ENCODE peak calls at places on chromosomes 16 and 17, in five cellular contexts. W, J, O, M and A are unnamed samples.

GRCh38 chr16:82024883-82025282 is 10.2 kb upstream of the HSD17B2 start:
- DNase-seq in W (no peak), J (no peak), O (no peak), M (no peak), A (no peak)

GRCh38 chr16:3259097-3259496 is 2.7 kb upstream of the MEFV start:
- DNase-seq in W (no peak), J (peak), O (no peak), M (no peak), A (no peak)

GRCh38 chr16:8936421-8936820 is 27.3 kb downstream of the USP7 start:
- DNase-seq in W (peak), J (peak), O (peak), M (no peak), A (peak)

GRCh38 chr16:48075398-48075797 is 80.4 kb downstream of the ABCC12 start:
- DNase-seq in W (no peak), J (peak), O (peak), M (no peak), A (no peak)

GRCh38 chr16:52114414-52114813 is 432.5 kb downstream of the TOX3 start:
- DNase-seq in W (no peak), J (no peak), O (peak), M (no peak), A (no peak)

GRCh38 chr16:58264961-58265479 is 29.8 kb downstream of the PRSS54 start:
- DNase-seq in W (no peak), J (peak), O (peak), M (no peak), A (peak)

GRCh38 chr17:27985306-27985705 is 57.2 kb upstream of the NLK start:
- DNase-seq in W (no peak), J (no peak), O (no peak), M (no peak), A (no peak)

GRCh38 chr16:79008036-79008868 is 592.3 kb downstream of the MAF start:
- DNase-seq in W (no peak), J (no peak), O (no peak), M (no peak), A (no peak)

GRCh38 chr16:81873843-81874752 is 95.0 kb downstream of the PLCG2 start:
- DNase-seq in W (peak), J (peak), O (peak), M (peak), A (peak)

GRCh38 chr17:7351665-7352558 is at the start of gene KCTD11:
- DNase-seq in W (peak), J (peak), O (peak), M (peak), A (peak)

GRCh38 chr17:32882734-32883133 is 5.8 kb upstream of the MYO1D start:
- DNase-seq in W (no peak), J (peak), O (no peak), M (no peak), A (no peak)

GRCh38 chr16:11407047-11407982 is 62.1 kb downstream of the RMI2 start:
- DNase-seq in W (peak), J (peak), O (peak), M (peak), A (peak)

GRCh38 chr17:20059728-20060188 is 50.6 kb downstream of the SPECC1 start:
- DNase-seq in W (no peak), J (no peak), O (no peak), M (no peak), A (no peak)

GRCh38 chr16:1760911-1761310 is 10.4 kb downstream of the NME3 start:
- DNase-seq in W (no peak), J (no peak), O (no peak), M (no peak), A (no peak)

GRCh38 chr16:66903544-66904427 is 14.9 kb downstream of the CDH16 start:
- DNase-seq in W (no peak), J (no peak), O (no peak), M (no peak), A (no peak)

GRCh38 chr16:29665294-29666077 is 2.4 kb downstream of the SPN start:
- DNase-seq in W (peak), J (no peak), O (no peak), M (no peak), A (no peak)

GRCh38 chr17:65627892-65628622 is 66.6 kb upstream of the AXIN2 start:
- DNase-seq in W (no peak), J (peak), O (peak), M (no peak), A (peak)

GRCh38 chr17:79621151-79621940 is 10.5 kb upstream of the RBFOX3 start:
- DNase-seq in W (no peak), J (no peak), O (no peak), M (no peak), A (no peak)

GRCh38 chr16:86355538-86355937 is 154.8 kb upstream of the FOXF1 start:
- DNase-seq in W (no peak), J (peak), O (peak), M (no peak), A (no peak)

GRCh38 chr17:63881935-63882601 is at the start of gene GH2:
- DNase-seq in W (peak), J (peak), O (peak), M (peak), A (peak)

GRCh38 chr17:8611671-8612298 is 18.7 kb downstream of the MYH10 start:
- DNase-seq in W (no peak), J (peak), O (peak), M (no peak), A (no peak)

GRCh38 chr16:31071861-31072260 is 2.2 kb downstream of the ZNF668 start:
- DNase-seq in W (no peak), J (peak), O (peak), M (no peak), A (no peak)

GRCh38 chr16:89422905-89423630 is 67.3 kb downstream of the ANKRD11 start:
- DNase-seq in W (peak), J (no peak), O (peak), M (no peak), A (no peak)

GRCh38 chr17:67171560-67171959 is 73.4 kb downstream of the HELZ start:
- DNase-seq in W (no peak), J (no peak), O (no peak), M (no peak), A (no peak)